ENCODE peak calls at places on chromosomes 6 and 20, in four cellular contexts. Q is ovary, W is K562, U is HCT116. X is an unnamed sample.

GRCh38 chr20:6886065-6886729 is 118.7 kb downstream of the BMP2 start:
- DNase-seq in Q (no peak), W (no peak), U (no peak), X (peak)

GRCh38 chr6:149014631-149015171 is 267.9 kb downstream of the UST start:
- DNase-seq in Q (no peak), W (no peak), U (no peak), X (no peak)

GRCh38 chr6:36422714-36423100 is 19.9 kb downstream of the PXT1 start:
- DNase-seq in Q (no peak), W (no peak), U (no peak), X (no peak)

GRCh38 chr6:33632603-33633039 is 11.5 kb downstream of the ITPR3 start:
- DNase-seq in Q (peak), W (peak), U (peak), X (no peak)

GRCh38 chr20:34022154-34022842 is 28.6 kb downstream of the RALY start:
- DNase-seq in Q (no peak), W (peak), U (peak), X (no peak)

GRCh38 chr6:89799756-89800155 is 19.8 kb downstream of the MDN1 start:
- DNase-seq in Q (no peak), W (no peak), U (no peak), X (no peak)

GRCh38 chr6:116779569-116780164 is 14.1 kb upstream of the FAM162B start:
- DNase-seq in Q (no peak), W (peak), U (peak), X (no peak)

GRCh38 chr6:167528239-167528638 is 203.4 kb downstream of the TTLL2 start:
- DNase-seq in Q (no peak), W (no peak), U (no peak), X (no peak)

GRCh38 chr20:23160536-23161243 is 74.6 kb upstream of the CD93 start:
- DNase-seq in Q (no peak), W (peak), U (no peak), X (no peak)

GRCh38 chr20:62637110-62637509 is 5.2 kb upstream of the SLCO4A1 start:
- DNase-seq in Q (no peak), W (no peak), U (no peak), X (no peak)

GRCh38 chr6:117206951-117207687 is 58.2 kb upstream of the VGLL2 start:
- DNase-seq in Q (no peak), W (no peak), U (no peak), X (no peak)

GRCh38 chr6:135901776-135902524 is 50.4 kb downstream of the PDE7B start:
- DNase-seq in Q (peak), W (no peak), U (no peak), X (no peak)

GRCh38 chr6:140711019-140711613 is 1336.7 kb upstream of the CITED2 start:
- DNase-seq in Q (no peak), W (no peak), U (no peak), X (no peak)

GRCh38 chr6:6696867-6697531 is 108.5 kb downstream of the LY86 start:
- DNase-seq in Q (peak), W (peak), U (peak), X (no peak)

GRCh38 chr20:33148040-33148439 is 19.9 kb upstream of the BPIFA2 start:
- DNase-seq in Q (no peak), W (no peak), U (no peak), X (no peak)

GRCh38 chr20:12171927-12172581 is 254.4 kb downstream of the BTBD3 start:
- DNase-seq in Q (peak), W (no peak), U (no peak), X (peak)

GRCh38 chr6:624979-625378 is 31.9 kb downstream of the HUS1B start:
- DNase-seq in Q (no peak), W (peak), U (no peak), X (no peak)
- TF ChIP-seq CTCF in Q (no peak), W (no peak), U (no peak), X (no peak)

GRCh38 chr20:37315293-37316110 is 26.0 kb downstream of the MANBAL start:
- DNase-seq in Q (peak), W (peak), U (no peak), X (peak)

GRCh38 chr20:37313546-37314091 is 24.2 kb downstream of the MANBAL start:
- DNase-seq in Q (no peak), W (no peak), U (no peak), X (no peak)

GRCh38 chr20:37316116-37316774 is 26.8 kb downstream of the MANBAL start:
- DNase-seq in Q (no peak), W (peak), U (no peak), X (no peak)

GRCh38 chr20:37314617-37315292 is 25.3 kb downstream of the MANBAL start:
- DNase-seq in Q (peak), W (no peak), U (no peak), X (no peak)

GRCh38 chr20:37314099-37314498 is 24.6 kb downstream of the MANBAL start:
- DNase-seq in Q (no peak), W (no peak), U (no peak), X (no peak)
- H3K27ac ChIP-seq in Q (peak), W (no peak), U (no peak), X (peak)

DNA sequence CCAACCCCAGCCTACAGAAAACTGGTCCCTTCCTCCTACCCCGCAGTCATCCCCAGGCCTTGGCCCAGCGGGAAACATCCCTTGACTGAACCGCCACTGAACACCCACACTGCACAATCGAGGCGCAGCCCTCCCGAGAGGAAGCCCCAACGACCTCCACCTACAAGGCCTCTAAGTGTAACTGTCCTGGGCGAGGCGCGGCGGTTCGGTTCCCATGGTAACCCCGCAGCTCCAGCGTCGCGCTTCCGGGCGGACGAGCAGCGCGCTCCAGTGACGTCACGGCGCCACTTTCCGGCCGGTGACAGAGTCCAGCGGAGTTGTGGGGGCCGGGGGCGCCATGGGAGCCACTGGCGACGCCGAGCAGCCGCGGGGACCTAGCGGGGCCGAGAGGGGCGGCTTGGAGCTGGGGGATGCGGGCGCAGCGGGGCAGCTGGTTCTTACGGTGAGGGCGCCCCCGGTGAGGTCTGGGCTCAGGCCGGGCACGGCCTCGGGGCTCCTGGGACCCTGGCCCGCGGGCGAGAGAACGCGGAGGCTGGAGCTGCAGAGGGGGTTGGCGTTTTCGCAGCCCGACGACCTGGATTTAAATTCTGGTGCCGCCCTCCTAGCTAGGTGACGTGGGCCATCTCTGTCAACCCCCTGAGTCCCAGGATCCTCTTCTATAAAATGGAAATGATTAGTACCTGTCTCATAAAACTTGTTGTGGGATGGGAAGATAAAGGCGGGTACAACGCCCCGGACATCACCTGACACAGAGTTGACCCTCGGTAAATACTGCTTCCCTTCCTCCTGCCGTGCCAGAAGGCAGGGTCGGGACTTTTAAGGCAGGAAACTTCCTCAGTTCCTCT is at the start of the genes DNTTIP1 and WFDC3:
- DNase-seq in Q (peak), W (peak), U (peak), X (peak)
- TF ChIP-seq POLR2A in Q (peak), W (peak), U (peak), X (peak)

GRCh38 chr6:46421239-46421638 is 70.0 kb downstream of the RCAN2 start:
- DNase-seq in Q (no peak), W (no peak), U (no peak), X (no peak)

GRCh38 chr6:46421939-46422338 is 69.3 kb downstream of the RCAN2 start:
- DNase-seq in Q (no peak), W (no peak), U (no peak), X (no peak)

GRCh38 chr6:46419576-46420002 is 71.7 kb downstream of the RCAN2 start:
- DNase-seq in Q (peak), W (peak), U (peak), X (peak)

DNA sequence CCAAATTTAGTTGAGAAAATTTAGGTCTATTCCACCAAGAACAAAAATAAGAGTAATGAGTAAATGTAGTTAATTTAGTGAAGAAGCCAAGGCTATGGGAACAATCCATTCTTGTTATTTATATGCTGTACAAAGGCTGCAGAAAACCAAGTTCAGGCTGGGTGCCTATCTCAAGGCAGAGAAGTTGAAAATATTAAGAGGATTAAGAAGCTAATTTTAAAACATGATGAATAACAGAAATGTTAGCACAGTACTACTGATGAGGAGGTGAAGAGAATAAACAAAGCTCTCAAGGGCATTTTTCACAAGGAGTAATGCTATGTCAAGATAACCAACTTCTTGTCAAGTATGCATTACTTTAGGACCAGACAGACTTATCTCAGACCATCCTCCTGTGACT is 68.6 kb downstream of the RCAN2 start:
- DNase-seq in Q (no peak), W (no peak), U (no peak), X (no peak)
- TF ChIP-seq CTCF in Q (no peak), W (no peak), U (no peak), X (no peak)

GRCh38 chr6:53333439-53334408 is 15.0 kb downstream of the ELOVL5 start:
- DNase-seq in Q (no peak), W (no peak), U (no peak), X (no peak)

GRCh38 chr6:53339424-53339823 is 9.3 kb downstream of the ELOVL5 start:
- DNase-seq in Q (no peak), W (no peak), U (no peak), X (no peak)

GRCh38 chr6:53335224-53335994 is 13.3 kb downstream of the ELOVL5 start:
- DNase-seq in Q (no peak), W (no peak), U (no peak), X (peak)

GRCh38 chr6:53338304-53338703 is 10.4 kb downstream of the ELOVL5 start:
- DNase-seq in Q (no peak), W (no peak), U (no peak), X (no peak)

GRCh38 chr6:53336070-53336469 is 12.7 kb downstream of the ELOVL5 start:
- DNase-seq in Q (no peak), W (no peak), U (no peak), X (no peak)
- H3K27ac ChIP-seq in Q (no peak), W (no peak), U (no peak), X (peak)

GRCh38 chr6:63635563-63636515 is at the start of gene PHF3:
- DNase-seq in Q (peak), W (peak), U (peak), X (peak)
- TF ChIP-seq POLR2A in Q (peak), W (peak), U (peak), X (peak)

GRCh38 chr6:85917522-85917921 is 274.8 kb upstream of the SYNCRIP start:
- DNase-seq in Q (no peak), W (no peak), U (no peak), X (no peak)

GRCh38 chr6:85920782-85921181 is 278.1 kb upstream of the SYNCRIP start:
- DNase-seq in Q (no peak), W (no peak), U (no peak), X (no peak)

DNA sequence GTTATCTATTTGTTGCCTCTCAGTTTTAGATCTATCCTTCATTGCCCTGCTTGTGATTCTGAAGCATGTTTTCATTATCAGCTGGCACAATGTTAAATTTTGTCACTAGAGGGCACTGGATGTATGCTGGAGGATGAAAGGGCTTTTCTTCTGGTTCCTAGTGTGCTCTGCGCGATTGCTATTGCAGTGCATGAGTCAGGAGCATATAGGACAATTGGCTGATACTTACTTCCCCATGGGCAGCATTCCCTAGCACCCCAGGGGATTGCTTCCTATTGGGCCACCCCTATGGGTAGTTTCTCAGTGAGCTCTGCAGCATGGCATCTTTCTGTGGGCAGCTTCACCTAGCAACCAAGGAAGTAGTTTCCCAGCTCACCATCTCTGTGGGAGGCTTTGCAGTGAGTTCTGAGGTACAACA is 280.3 kb upstream of the SYNCRIP start:
- DNase-seq in Q (peak), W (peak), U (peak), X (no peak)
- TF ChIP-seq CTCF in Q (peak), W (peak), U (peak), X (peak)